ENCODE peak calls at places on chromosome 12, in eight cellular contexts. One of them, this sample, is unnamed.
A peak's percentile ranks its signal among the peaks of the same experiment; 100 is the strongest.

GRCh38 chr12:109222496-109222895 is 86.6 kb downstream of the FOXN4 start:
- ATAC-seq in stimulated activated naive B cell treated with anti-CD40 and anti-IgM and Interleukin-4, amounts not matched to agents 10 μg/mL and 1 μg/mL and 100 μg/mL, for 72 hours: no peak
- ATAC-seq in lower lobe of right lung: no peak
- ATAC-seq in WTC11: no peak
- ATAC-seq in activated CD8-positive, alpha-beta T cell treated with anti-CD3 and anti-CD28 coated beads, Interleukin-2, amount 10 ng/mL, durations not matched to agents 7 days and 5 days: no peak
- ATAC-seq in Right ventricle myocardium inferior: no peak
- ATAC-seq in activated naive CD4-positive, alpha-beta T cell treated with anti-CD3 and anti-CD28 coated beads, Interleukin-2, amount 50 U/mL, for 72 hours: no peak
- ATAC-seq in activated CD8-positive, alpha-beta memory T cell treated with anti-CD3 and anti-CD28 coated beads, Interleukin-2, amount 10 ng/mL, durations not matched to agents 7 days and 5 days: no peak
- ATAC-seq in this sample: no peak

GRCh38 chr12:110170535-110171185 is 46.5 kb downstream of the IFT81 start:
- ATAC-seq in activated CD8-positive, alpha-beta memory T cell treated with anti-CD3 and anti-CD28 coated beads, Interleukin-2, amount 10 ng/mL, durations not matched to agents 7 days and 5 days: no peak
- ATAC-seq in stimulated activated naive B cell treated with anti-CD40 and anti-IgM and Interleukin-4, amounts not matched to agents 10 μg/mL and 1 μg/mL and 100 μg/mL, for 72 hours: no peak
- ATAC-seq in WTC11: no peak
- ATAC-seq in activated naive CD4-positive, alpha-beta T cell treated with anti-CD3 and anti-CD28 coated beads, Interleukin-2, amount 50 U/mL, for 72 hours: no peak
- ATAC-seq in activated CD8-positive, alpha-beta T cell treated with anti-CD3 and anti-CD28 coated beads, Interleukin-2, amount 10 ng/mL, durations not matched to agents 7 days and 5 days: no peak
- ATAC-seq in lower lobe of right lung: no peak
- ATAC-seq in Right ventricle myocardium inferior: peak; percentile 75
- ATAC-seq in this sample: no peak

GRCh38 chr12:50477241-50477832 is 27.4 kb upstream of the DIP2B start:
- ATAC-seq in lower lobe of right lung: no peak
- ATAC-seq in stimulated activated naive B cell treated with anti-CD40 and anti-IgM and Interleukin-4, amounts not matched to agents 10 μg/mL and 1 μg/mL and 100 μg/mL, for 72 hours: no peak
- ATAC-seq in activated CD8-positive, alpha-beta memory T cell treated with anti-CD3 and anti-CD28 coated beads, Interleukin-2, amount 10 ng/mL, durations not matched to agents 7 days and 5 days: no peak
- ATAC-seq in activated CD8-positive, alpha-beta T cell treated with anti-CD3 and anti-CD28 coated beads, Interleukin-2, amount 10 ng/mL, durations not matched to agents 7 days and 5 days: no peak
- ATAC-seq in WTC11: no peak
- ATAC-seq in Right ventricle myocardium inferior: no peak
- ATAC-seq in activated naive CD4-positive, alpha-beta T cell treated with anti-CD3 and anti-CD28 coated beads, Interleukin-2, amount 50 U/mL, for 72 hours: no peak
- ATAC-seq in this sample: no peak

GRCh38 chr12:170361-171225 is 43.4 kb downstream of the SLC6A12 start:
- ATAC-seq in Right ventricle myocardium inferior: no peak
- ATAC-seq in WTC11: no peak
- ATAC-seq in stimulated activated naive B cell treated with anti-CD40 and anti-IgM and Interleukin-4, amounts not matched to agents 10 μg/mL and 1 μg/mL and 100 μg/mL, for 72 hours: no peak
- ATAC-seq in activated CD8-positive, alpha-beta T cell treated with anti-CD3 and anti-CD28 coated beads, Interleukin-2, amount 10 ng/mL, durations not matched to agents 7 days and 5 days: no peak
- ATAC-seq in lower lobe of right lung: no peak
- ATAC-seq in activated naive CD4-positive, alpha-beta T cell treated with anti-CD3 and anti-CD28 coated beads, Interleukin-2, amount 50 U/mL, for 72 hours: no peak
- ATAC-seq in activated CD8-positive, alpha-beta memory T cell treated with anti-CD3 and anti-CD28 coated beads, Interleukin-2, amount 10 ng/mL, durations not matched to agents 7 days and 5 days: no peak
- ATAC-seq in this sample: no peak

GRCh38 chr12:79555006-79555925 is 135.5 kb downstream of the PAWR start:
- ATAC-seq in WTC11: no peak
- ATAC-seq in Right ventricle myocardium inferior: peak; percentile 66
- ATAC-seq in activated naive CD4-positive, alpha-beta T cell treated with anti-CD3 and anti-CD28 coated beads, Interleukin-2, amount 50 U/mL, for 72 hours: no peak
- ATAC-seq in activated CD8-positive, alpha-beta memory T cell treated with anti-CD3 and anti-CD28 coated beads, Interleukin-2, amount 10 ng/mL, durations not matched to agents 7 days and 5 days: no peak
- ATAC-seq in stimulated activated naive B cell treated with anti-CD40 and anti-IgM and Interleukin-4, amounts not matched to agents 10 μg/mL and 1 μg/mL and 100 μg/mL, for 72 hours: no peak
- ATAC-seq in activated CD8-positive, alpha-beta T cell treated with anti-CD3 and anti-CD28 coated beads, Interleukin-2, amount 10 ng/mL, durations not matched to agents 7 days and 5 days: no peak
- ATAC-seq in lower lobe of right lung: peak; percentile 48
- ATAC-seq in this sample: no peak

GRCh38 chr12:105843989-105844768 is 294.6 kb downstream of the NUAK1 start:
- ATAC-seq in activated naive CD4-positive, alpha-beta T cell treated with anti-CD3 and anti-CD28 coated beads, Interleukin-2, amount 50 U/mL, for 72 hours: no peak
- ATAC-seq in activated CD8-positive, alpha-beta T cell treated with anti-CD3 and anti-CD28 coated beads, Interleukin-2, amount 10 ng/mL, durations not matched to agents 7 days and 5 days: no peak
- ATAC-seq in stimulated activated naive B cell treated with anti-CD40 and anti-IgM and Interleukin-4, amounts not matched to agents 10 μg/mL and 1 μg/mL and 100 μg/mL, for 72 hours: no peak
- ATAC-seq in lower lobe of right lung: peak; percentile 33
- ATAC-seq in Right ventricle myocardium inferior: no peak
- ATAC-seq in WTC11: no peak
- ATAC-seq in activated CD8-positive, alpha-beta memory T cell treated with anti-CD3 and anti-CD28 coated beads, Interleukin-2, amount 10 ng/mL, durations not matched to agents 7 days and 5 days: no peak
- ATAC-seq in this sample: no peak

GRCh38 chr12:94730846-94731245 is 80.5 kb upstream of the TMCC3 start:
- ATAC-seq in activated CD8-positive, alpha-beta memory T cell treated with anti-CD3 and anti-CD28 coated beads, Interleukin-2, amount 10 ng/mL, durations not matched to agents 7 days and 5 days: no peak
- ATAC-seq in activated CD8-positive, alpha-beta T cell treated with anti-CD3 and anti-CD28 coated beads, Interleukin-2, amount 10 ng/mL, durations not matched to agents 7 days and 5 days: no peak
- ATAC-seq in activated naive CD4-positive, alpha-beta T cell treated with anti-CD3 and anti-CD28 coated beads, Interleukin-2, amount 50 U/mL, for 72 hours: no peak
- ATAC-seq in stimulated activated naive B cell treated with anti-CD40 and anti-IgM and Interleukin-4, amounts not matched to agents 10 μg/mL and 1 μg/mL and 100 μg/mL, for 72 hours: no peak
- ATAC-seq in lower lobe of right lung: no peak
- ATAC-seq in Right ventricle myocardium inferior: no peak
- ATAC-seq in WTC11: peak; percentile 73
- ATAC-seq in this sample: no peak

GRCh38 chr12:68402422-68402821 is 70.3 kb upstream of the MDM1 start:
- ATAC-seq in stimulated activated naive B cell treated with anti-CD40 and anti-IgM and Interleukin-4, amounts not matched to agents 10 μg/mL and 1 μg/mL and 100 μg/mL, for 72 hours: no peak
- ATAC-seq in Right ventricle myocardium inferior: no peak
- ATAC-seq in WTC11: no peak
- ATAC-seq in activated naive CD4-positive, alpha-beta T cell treated with anti-CD3 and anti-CD28 coated beads, Interleukin-2, amount 50 U/mL, for 72 hours: no peak
- ATAC-seq in lower lobe of right lung: no peak
- ATAC-seq in activated CD8-positive, alpha-beta memory T cell treated with anti-CD3 and anti-CD28 coated beads, Interleukin-2, amount 10 ng/mL, durations not matched to agents 7 days and 5 days: no peak
- ATAC-seq in activated CD8-positive, alpha-beta T cell treated with anti-CD3 and anti-CD28 coated beads, Interleukin-2, amount 10 ng/mL, durations not matched to agents 7 days and 5 days: no peak
- ATAC-seq in this sample: no peak

GRCh38 chr12:101108130-101108529 is 101.9 kb downstream of the SLC5A8 start:
- ATAC-seq in stimulated activated naive B cell treated with anti-CD40 and anti-IgM and Interleukin-4, amounts not matched to agents 10 μg/mL and 1 μg/mL and 100 μg/mL, for 72 hours: no peak
- ATAC-seq in activated naive CD4-positive, alpha-beta T cell treated with anti-CD3 and anti-CD28 coated beads, Interleukin-2, amount 50 U/mL, for 72 hours: no peak
- ATAC-seq in activated CD8-positive, alpha-beta memory T cell treated with anti-CD3 and anti-CD28 coated beads, Interleukin-2, amount 10 ng/mL, durations not matched to agents 7 days and 5 days: no peak
- ATAC-seq in Right ventricle myocardium inferior: no peak
- ATAC-seq in WTC11: peak; percentile 79
- ATAC-seq in lower lobe of right lung: no peak
- ATAC-seq in activated CD8-positive, alpha-beta T cell treated with anti-CD3 and anti-CD28 coated beads, Interleukin-2, amount 10 ng/mL, durations not matched to agents 7 days and 5 days: no peak
- ATAC-seq in this sample: no peak

GRCh38 chr12:121786441-121786825 is 7.1 kb downstream of the RHOF start:
- ATAC-seq in WTC11: peak; percentile 7
- ATAC-seq in Right ventricle myocardium inferior: no peak
- ATAC-seq in activated CD8-positive, alpha-beta T cell treated with anti-CD3 and anti-CD28 coated beads, Interleukin-2, amount 10 ng/mL, durations not matched to agents 7 days and 5 days: no peak
- ATAC-seq in activated naive CD4-positive, alpha-beta T cell treated with anti-CD3 and anti-CD28 coated beads, Interleukin-2, amount 50 U/mL, for 72 hours: no peak
- ATAC-seq in stimulated activated naive B cell treated with anti-CD40 and anti-IgM and Interleukin-4, amounts not matched to agents 10 μg/mL and 1 μg/mL and 100 μg/mL, for 72 hours: no peak
- ATAC-seq in activated CD8-positive, alpha-beta memory T cell treated with anti-CD3 and anti-CD28 coated beads, Interleukin-2, amount 10 ng/mL, durations not matched to agents 7 days and 5 days: no peak
- ATAC-seq in lower lobe of right lung: peak; percentile 76
- ATAC-seq in this sample: no peak

GRCh38 chr12:121000530-121000929 is 15.8 kb downstream of the C12orf43 start:
- ATAC-seq in activated CD8-positive, alpha-beta T cell treated with anti-CD3 and anti-CD28 coated beads, Interleukin-2, amount 10 ng/mL, durations not matched to agents 7 days and 5 days: no peak
- ATAC-seq in WTC11: no peak
- ATAC-seq in stimulated activated naive B cell treated with anti-CD40 and anti-IgM and Interleukin-4, amounts not matched to agents 10 μg/mL and 1 μg/mL and 100 μg/mL, for 72 hours: no peak
- ATAC-seq in activated CD8-positive, alpha-beta memory T cell treated with anti-CD3 and anti-CD28 coated beads, Interleukin-2, amount 10 ng/mL, durations not matched to agents 7 days and 5 days: no peak
- ATAC-seq in activated naive CD4-positive, alpha-beta T cell treated with anti-CD3 and anti-CD28 coated beads, Interleukin-2, amount 50 U/mL, for 72 hours: peak; percentile 16
- ATAC-seq in Right ventricle myocardium inferior: no peak
- ATAC-seq in lower lobe of right lung: no peak
- ATAC-seq in this sample: no peak

GRCh38 chr12:94898388-94898787 is 105.1 kb downstream of the NDUFA12 start:
- ATAC-seq in Right ventricle myocardium inferior: no peak
- ATAC-seq in activated CD8-positive, alpha-beta memory T cell treated with anti-CD3 and anti-CD28 coated beads, Interleukin-2, amount 10 ng/mL, durations not matched to agents 7 days and 5 days: no peak
- ATAC-seq in stimulated activated naive B cell treated with anti-CD40 and anti-IgM and Interleukin-4, amounts not matched to agents 10 μg/mL and 1 μg/mL and 100 μg/mL, for 72 hours: no peak
- ATAC-seq in WTC11: peak; percentile 72
- ATAC-seq in activated naive CD4-positive, alpha-beta T cell treated with anti-CD3 and anti-CD28 coated beads, Interleukin-2, amount 50 U/mL, for 72 hours: no peak
- ATAC-seq in activated CD8-positive, alpha-beta T cell treated with anti-CD3 and anti-CD28 coated beads, Interleukin-2, amount 10 ng/mL, durations not matched to agents 7 days and 5 days: no peak
- ATAC-seq in lower lobe of right lung: no peak
- ATAC-seq in this sample: no peak

GRCh38 chr12:90253142-90253541 is 544.5 kb upstream of the ATP2B1 start:
- ATAC-seq in lower lobe of right lung: no peak
- ATAC-seq in activated CD8-positive, alpha-beta memory T cell treated with anti-CD3 and anti-CD28 coated beads, Interleukin-2, amount 10 ng/mL, durations not matched to agents 7 days and 5 days: no peak
- ATAC-seq in activated naive CD4-positive, alpha-beta T cell treated with anti-CD3 and anti-CD28 coated beads, Interleukin-2, amount 50 U/mL, for 72 hours: no peak
- ATAC-seq in WTC11: no peak
- ATAC-seq in activated CD8-positive, alpha-beta T cell treated with anti-CD3 and anti-CD28 coated beads, Interleukin-2, amount 10 ng/mL, durations not matched to agents 7 days and 5 days: no peak
- ATAC-seq in stimulated activated naive B cell treated with anti-CD40 and anti-IgM and Interleukin-4, amounts not matched to agents 10 μg/mL and 1 μg/mL and 100 μg/mL, for 72 hours: peak; percentile 44
- ATAC-seq in Right ventricle myocardium inferior: no peak
- ATAC-seq in this sample: peak; percentile 70

GRCh38 chr12:122830517-122831214 is 4.6 kb upstream of the HIP1R start:
- ATAC-seq in activated naive CD4-positive, alpha-beta T cell treated with anti-CD3 and anti-CD28 coated beads, Interleukin-2, amount 50 U/mL, for 72 hours: no peak
- ATAC-seq in lower lobe of right lung: peak; percentile 31
- ATAC-seq in activated CD8-positive, alpha-beta T cell treated with anti-CD3 and anti-CD28 coated beads, Interleukin-2, amount 10 ng/mL, durations not matched to agents 7 days and 5 days: no peak
- ATAC-seq in Right ventricle myocardium inferior: no peak
- ATAC-seq in stimulated activated naive B cell treated with anti-CD40 and anti-IgM and Interleukin-4, amounts not matched to agents 10 μg/mL and 1 μg/mL and 100 μg/mL, for 72 hours: no peak
- ATAC-seq in activated CD8-positive, alpha-beta memory T cell treated with anti-CD3 and anti-CD28 coated beads, Interleukin-2, amount 10 ng/mL, durations not matched to agents 7 days and 5 days: no peak
- ATAC-seq in WTC11: no peak
- ATAC-seq in this sample: no peak

GRCh38 chr12:54172102-54172630 is 16.6 kb downstream of the SMUG1 start:
- ATAC-seq in stimulated activated naive B cell treated with anti-CD40 and anti-IgM and Interleukin-4, amounts not matched to agents 10 μg/mL and 1 μg/mL and 100 μg/mL, for 72 hours: no peak
- ATAC-seq in activated CD8-positive, alpha-beta memory T cell treated with anti-CD3 and anti-CD28 coated beads, Interleukin-2, amount 10 ng/mL, durations not matched to agents 7 days and 5 days: no peak
- ATAC-seq in activated naive CD4-positive, alpha-beta T cell treated with anti-CD3 and anti-CD28 coated beads, Interleukin-2, amount 50 U/mL, for 72 hours: no peak
- ATAC-seq in Right ventricle myocardium inferior: no peak
- ATAC-seq in WTC11: no peak
- ATAC-seq in activated CD8-positive, alpha-beta T cell treated with anti-CD3 and anti-CD28 coated beads, Interleukin-2, amount 10 ng/mL, durations not matched to agents 7 days and 5 days: no peak
- ATAC-seq in lower lobe of right lung: no peak
- ATAC-seq in this sample: no peak

GRCh38 chr12:114399664-114400211 is 6.2 kb downstream of the TBX5 start:
- ATAC-seq in activated CD8-positive, alpha-beta memory T cell treated with anti-CD3 and anti-CD28 coated beads, Interleukin-2, amount 10 ng/mL, durations not matched to agents 7 days and 5 days: no peak
- ATAC-seq in WTC11: peak; percentile 35
- ATAC-seq in stimulated activated naive B cell treated with anti-CD40 and anti-IgM and Interleukin-4, amounts not matched to agents 10 μg/mL and 1 μg/mL and 100 μg/mL, for 72 hours: no peak
- ATAC-seq in Right ventricle myocardium inferior: no peak
- ATAC-seq in lower lobe of right lung: no peak
- ATAC-seq in activated naive CD4-positive, alpha-beta T cell treated with anti-CD3 and anti-CD28 coated beads, Interleukin-2, amount 50 U/mL, for 72 hours: no peak
- ATAC-seq in activated CD8-positive, alpha-beta T cell treated with anti-CD3 and anti-CD28 coated beads, Interleukin-2, amount 10 ng/mL, durations not matched to agents 7 days and 5 days: no peak
- ATAC-seq in this sample: no peak

GRCh38 chr12:27279836-27280235 is 35.8 kb downstream of the STK38L start:
- ATAC-seq in WTC11: no peak
- ATAC-seq in stimulated activated naive B cell treated with anti-CD40 and anti-IgM and Interleukin-4, amounts not matched to agents 10 μg/mL and 1 μg/mL and 100 μg/mL, for 72 hours: no peak
- ATAC-seq in activated CD8-positive, alpha-beta T cell treated with anti-CD3 and anti-CD28 coated beads, Interleukin-2, amount 10 ng/mL, durations not matched to agents 7 days and 5 days: no peak
- ATAC-seq in activated CD8-positive, alpha-beta memory T cell treated with anti-CD3 and anti-CD28 coated beads, Interleukin-2, amount 10 ng/mL, durations not matched to agents 7 days and 5 days: no peak
- ATAC-seq in lower lobe of right lung: no peak
- ATAC-seq in activated naive CD4-positive, alpha-beta T cell treated with anti-CD3 and anti-CD28 coated beads, Interleukin-2, amount 50 U/mL, for 72 hours: peak; percentile 52
- ATAC-seq in Right ventricle myocardium inferior: no peak
- ATAC-seq in this sample: no peak

GRCh38 chr12:111773801-111774551 is 7.2 kb downstream of the ALDH2 start:
- ATAC-seq in lower lobe of right lung: peak; percentile 68
- ATAC-seq in stimulated activated naive B cell treated with anti-CD40 and anti-IgM and Interleukin-4, amounts not matched to agents 10 μg/mL and 1 μg/mL and 100 μg/mL, for 72 hours: peak; percentile 74
- ATAC-seq in activated CD8-positive, alpha-beta T cell treated with anti-CD3 and anti-CD28 coated beads, Interleukin-2, amount 10 ng/mL, durations not matched to agents 7 days and 5 days: no peak
- ATAC-seq in Right ventricle myocardium inferior: peak; percentile 69
- ATAC-seq in activated naive CD4-positive, alpha-beta T cell treated with anti-CD3 and anti-CD28 coated beads, Interleukin-2, amount 50 U/mL, for 72 hours: no peak
- ATAC-seq in WTC11: no peak
- ATAC-seq in activated CD8-positive, alpha-beta memory T cell treated with anti-CD3 and anti-CD28 coated beads, Interleukin-2, amount 10 ng/mL, durations not matched to agents 7 days and 5 days: no peak
- ATAC-seq in this sample: peak; percentile 76

GRCh38 chr12:113135178-113136127 is at the start of gene RASAL1:
- ATAC-seq in stimulated activated naive B cell treated with anti-CD40 and anti-IgM and Interleukin-4, amounts not matched to agents 10 μg/mL and 1 μg/mL and 100 μg/mL, for 72 hours: peak; percentile 85
- ATAC-seq in activated CD8-positive, alpha-beta T cell treated with anti-CD3 and anti-CD28 coated beads, Interleukin-2, amount 10 ng/mL, durations not matched to agents 7 days and 5 days: peak; percentile 93
- ATAC-seq in Right ventricle myocardium inferior: no peak
- ATAC-seq in activated naive CD4-positive, alpha-beta T cell treated with anti-CD3 and anti-CD28 coated beads, Interleukin-2, amount 50 U/mL, for 72 hours: peak; percentile 86
- ATAC-seq in WTC11: peak; percentile 89
- ATAC-seq in activated CD8-positive, alpha-beta memory T cell treated with anti-CD3 and anti-CD28 coated beads, Interleukin-2, amount 10 ng/mL, durations not matched to agents 7 days and 5 days: peak; percentile 90
- ATAC-seq in lower lobe of right lung: peak; percentile 51
- ATAC-seq in this sample: peak; percentile 89

GRCh38 chr12:45705404-45705803 is 24.1 kb upstream of the ARID2 start:
- ATAC-seq in Right ventricle myocardium inferior: no peak
- ATAC-seq in activated CD8-positive, alpha-beta memory T cell treated with anti-CD3 and anti-CD28 coated beads, Interleukin-2, amount 10 ng/mL, durations not matched to agents 7 days and 5 days: no peak
- ATAC-seq in WTC11: no peak
- ATAC-seq in activated CD8-positive, alpha-beta T cell treated with anti-CD3 and anti-CD28 coated beads, Interleukin-2, amount 10 ng/mL, durations not matched to agents 7 days and 5 days: no peak
- ATAC-seq in stimulated activated naive B cell treated with anti-CD40 and anti-IgM and Interleukin-4, amounts not matched to agents 10 μg/mL and 1 μg/mL and 100 μg/mL, for 72 hours: no peak
- ATAC-seq in activated naive CD4-positive, alpha-beta T cell treated with anti-CD3 and anti-CD28 coated beads, Interleukin-2, amount 50 U/mL, for 72 hours: no peak
- ATAC-seq in lower lobe of right lung: no peak
- ATAC-seq in this sample: no peak

GRCh38 chr12:25648460-25648859 is 95.4 kb upstream of the LMNTD1 start:
- ATAC-seq in activated naive CD4-positive, alpha-beta T cell treated with anti-CD3 and anti-CD28 coated beads, Interleukin-2, amount 50 U/mL, for 72 hours: no peak
- ATAC-seq in activated CD8-positive, alpha-beta T cell treated with anti-CD3 and anti-CD28 coated beads, Interleukin-2, amount 10 ng/mL, durations not matched to agents 7 days and 5 days: no peak
- ATAC-seq in stimulated activated naive B cell treated with anti-CD40 and anti-IgM and Interleukin-4, amounts not matched to agents 10 μg/mL and 1 μg/mL and 100 μg/mL, for 72 hours: no peak
- ATAC-seq in Right ventricle myocardium inferior: peak; percentile 96
- ATAC-seq in activated CD8-positive, alpha-beta memory T cell treated with anti-CD3 and anti-CD28 coated beads, Interleukin-2, amount 10 ng/mL, durations not matched to agents 7 days and 5 days: no peak
- ATAC-seq in WTC11: peak; percentile 74
- ATAC-seq in lower lobe of right lung: peak; percentile 79
- ATAC-seq in this sample: no peak

GRCh38 chr12:113325938-113326337 is 9.0 kb downstream of the SLC8B1 start:
- ATAC-seq in WTC11: no peak
- ATAC-seq in activated CD8-positive, alpha-beta T cell treated with anti-CD3 and anti-CD28 coated beads, Interleukin-2, amount 10 ng/mL, durations not matched to agents 7 days and 5 days: no peak
- ATAC-seq in Right ventricle myocardium inferior: peak; percentile 80
- ATAC-seq in activated CD8-positive, alpha-beta memory T cell treated with anti-CD3 and anti-CD28 coated beads, Interleukin-2, amount 10 ng/mL, durations not matched to agents 7 days and 5 days: no peak
- ATAC-seq in lower lobe of right lung: peak; percentile 24
- ATAC-seq in activated naive CD4-positive, alpha-beta T cell treated with anti-CD3 and anti-CD28 coated beads, Interleukin-2, amount 50 U/mL, for 72 hours: no peak
- ATAC-seq in stimulated activated naive B cell treated with anti-CD40 and anti-IgM and Interleukin-4, amounts not matched to agents 10 μg/mL and 1 μg/mL and 100 μg/mL, for 72 hours: no peak
- ATAC-seq in this sample: no peak